ENCODE peak calls at places on chromosomes 13 and 19, in six cellular contexts. K is NCI-H774, T is anterior cingulate cortex, Y is cardiac fibroblast, W is Right ventricle myocardium superior, U is psoas muscle. R is an unnamed sample.

GRCh38 chr19:19562665-19563347 is 24.7 kb downstream of the CILP2 start:
- DNase-seq in K (no peak), T (no peak), Y (no peak), W (no peak), U (no peak), R (no peak)

GRCh38 chr19:7292950-7293794 is 1.0 kb downstream of the INSR start:
- DNase-seq in K (no peak), T (no peak), Y (no peak), W (peak; percentile 66), U (peak; percentile 79), R (no peak)

GRCh38 chr19:33772858-33773180 is 23.9 kb upstream of the KCTD15 start:
- DNase-seq in K (no peak), T (no peak), Y (no peak), W (peak; percentile 11), U (no peak), R (no peak)

GRCh38 chr13:91962946-91963345 is 564.5 kb downstream of the GPC5 start:
- DNase-seq in K (no peak), T (no peak), Y (no peak), W (no peak), U (no peak), R (no peak)

GRCh38 chr13:51946163-51946669 is 65.0 kb downstream of the ATP7B start:
- DNase-seq in K (no peak), T (no peak), Y (no peak), W (no peak), U (no peak), R (no peak)

GRCh38 chr19:41746593-41747227 is 8.6 kb upstream of the CEACAM6 start:
- DNase-seq in K (peak; percentile 74), T (no peak), Y (peak; percentile 59), W (no peak), U (no peak), R (peak; percentile 2)

GRCh38 chr13:71799320-71799719 is 67.7 kb downstream of the DACH1 start:
- DNase-seq in K (no peak), T (no peak), Y (no peak), W (no peak), U (no peak), R (no peak)

GRCh38 chr13:108096301-108096700 is 119.0 kb downstream of the LIG4 start:
- DNase-seq in K (no peak), T (no peak), Y (no peak), W (no peak), U (no peak), R (no peak)

GRCh38 chr19:2618611-2619010 is 83.9 kb downstream of the GNG7 start:
- DNase-seq in K (no peak), T (no peak), Y (peak; percentile 63), W (peak; percentile 83), U (peak; percentile 68), R (no peak)

GRCh38 chr13:95301135-95301946 is at the start of gene ABCC4:
- DNase-seq in K (peak; percentile 42), T (peak; percentile 30), Y (peak; percentile 73), W (peak; percentile 78), U (peak; percentile 78), R (no peak)

GRCh38 chr13:35092251-35092650 is 150.2 kb downstream of the NBEA start:
- DNase-seq in K (no peak), T (no peak), Y (no peak), W (no peak), U (no peak), R (no peak)

GRCh38 chr19:36418287-36419001 is at the start of gene ZFP82:
- DNase-seq in K (peak; percentile 4), T (peak; percentile 66), Y (peak; percentile 87), W (peak; percentile 92), U (peak; percentile 86), R (peak; percentile 35)

GRCh38 chr13:32969516-32969941 is 46.7 kb upstream of the KL start:
- DNase-seq in K (no peak), T (no peak), Y (peak; percentile 60), W (no peak), U (no peak), R (no peak)

GRCh38 chr19:48511321-48511731 is 309 bp downstream of the LMTK3 start:
- DNase-seq in K (no peak), T (no peak), Y (no peak), W (no peak), U (no peak), R (no peak)

GRCh38 chr13:23470706-23471610 is 37.5 kb upstream of the SACS start:
- DNase-seq in K (peak; percentile 26), T (no peak), Y (no peak), W (no peak), U (no peak), R (no peak)

GRCh38 chr19:13447978-13448377 is 58.3 kb downstream of the CACNA1A start:
- DNase-seq in K (no peak), T (no peak), Y (no peak), W (no peak), U (no peak), R (no peak)

GRCh38 chr19:34504273-34504808 is 22.8 kb downstream of the WTIP start:
- DNase-seq in K (no peak), T (no peak), Y (no peak), W (no peak), U (no peak), R (no peak)

GRCh38 chr13:100128373-100128772 is 39.5 kb downstream of the PCCA start:
- DNase-seq in K (no peak), T (no peak), Y (peak; percentile 12), W (no peak), U (no peak), R (peak; percentile 20)

GRCh38 chr19:16754207-16754806 is 34.7 kb downstream of the NWD1 start:
- DNase-seq in K (no peak), T (no peak), Y (no peak), W (no peak), U (no peak), R (no peak)

GRCh38 chr19:34226036-34226435 is 28.3 kb upstream of the GARRE1 start:
- DNase-seq in K (no peak), T (no peak), Y (no peak), W (no peak), U (no peak), R (no peak)

GRCh38 chr19:18647807-18648206 is 11.0 kb downstream of the KLHL26 start:
- DNase-seq in K (no peak), T (no peak), Y (no peak), W (no peak), U (no peak), R (no peak)

GRCh38 chr19:13053761-13054604 is 48.7 kb downstream of the LYL1 start:
- DNase-seq in K (no peak), T (peak; percentile 53), Y (peak; percentile 98), W (peak; percentile 95), U (peak; percentile 90), R (peak; percentile 91)